ENCODE peak calls at places on chromosomes 3 and 15, in seven cellular contexts. N is SK-N-SH, I is fibroblast of lung, R is H9, P is endodermal cell, H is endothelial cell of umbilical vein, K is IMR-90. G is an unnamed sample.

GRCh38 chr3:16828815-16829214 is 55.9 kb upstream of the PLCL2 start:
- DNase-seq in P (peak; percentile 76), K (peak; percentile 26), H (peak; percentile 80), N (no peak), I (peak; percentile 35), R (peak; percentile 62), G (peak; percentile 50)

GRCh38 chr15:44009056-44009455 is 182.3 kb downstream of the WDR76 start:
- DNase-seq in K (peak; percentile 82), R (no peak), N (no peak), P (no peak), I (peak; percentile 77), H (peak; percentile 40), G (no peak)

GRCh38 chr3:63029921-63030320 is 154.7 kb upstream of the CADPS start:
- DNase-seq in R (no peak), H (no peak), N (no peak), I (peak; percentile 33), P (no peak), K (no peak), G (no peak)

GRCh38 chr15:66189291-66189690 is 64.3 kb downstream of the MEGF11 start:
- DNase-seq in H (no peak), P (peak; percentile 39), K (no peak), I (no peak), R (no peak), N (no peak), G (no peak)

GRCh38 chr3:52934626-52935530 is 37.5 kb upstream of the STIMATE start:
- DNase-seq in I (peak; percentile 53), R (peak; percentile 45), H (peak; percentile 59), P (peak; percentile 77), N (peak; percentile 77), K (peak; percentile 64), G (peak; percentile 36)

GRCh38 chr15:94412979-94413741 is 181.8 kb downstream of the MCTP2 start:
- DNase-seq in H (peak; percentile 47), K (peak; percentile 25), N (no peak), I (peak; percentile 4), P (no peak), R (no peak), G (peak; percentile 47)

GRCh38 chr15:70318996-70319465 is 221.3 kb upstream of the TLE3 start:
- DNase-seq in N (no peak), K (peak; percentile 74), H (no peak), R (no peak), I (peak; percentile 80), P (no peak), G (no peak)

GRCh38 chr15:32838820-32839219 is 121.0 kb downstream of the GREM1 start:
- DNase-seq in K (peak; percentile 97), P (no peak), R (no peak), N (no peak), H (peak; percentile 57), I (peak; percentile 81), G (peak; percentile 47)

GRCh38 chr3:171388537-171388936 is 71.7 kb downstream of the TNIK start:
- DNase-seq in R (no peak), H (peak; percentile 31), N (no peak), K (no peak), P (no peak), I (no peak), G (no peak)

GRCh38 chr15:63857459-63857856 is 23.7 kb upstream of the HERC1 start:
- DNase-seq in H (no peak), K (no peak), I (peak; percentile 12), P (no peak), R (no peak), N (peak; percentile 54), G (no peak)

GRCh38 chr3:98199020-98199419 is 32.5 kb downstream of the OR5H15 start:
- DNase-seq in N (no peak), I (no peak), R (no peak), P (no peak), K (no peak), H (no peak), G (no peak)

GRCh38 chr3:35523838-35524237 is 115.5 kb upstream of the ARPP21 start:
- DNase-seq in H (peak; percentile 66), P (no peak), I (peak; percentile 69), N (no peak), K (no peak), R (no peak), G (no peak)

GRCh38 chr15:56327721-56328502 is 37.3 kb upstream of the TEX9 start:
- DNase-seq in P (no peak), H (no peak), N (no peak), K (no peak), I (peak; percentile 40), R (no peak), G (no peak)

GRCh38 chr15:53209396-53210042 is 419.4 kb upstream of the ONECUT1 start:
- DNase-seq in K (no peak), P (no peak), R (no peak), H (no peak), N (no peak), I (peak; percentile 29), G (no peak)

GRCh38 chr3:184596886-184597575 is 35.4 kb downstream of the EPHB3 start:
- DNase-seq in I (no peak), P (no peak), K (no peak), H (no peak), N (no peak), R (no peak), G (no peak)

GRCh38 chr3:66443404-66443803 is 57.4 kb downstream of the LRIG1 start:
- DNase-seq in R (no peak), N (no peak), H (no peak), P (no peak), K (no peak), I (no peak), G (no peak)

GRCh38 chr3:123632161-123632655 is 47.4 kb upstream of the HACD2 start:
- DNase-seq in P (no peak), K (peak; percentile 80), I (peak; percentile 48), R (no peak), N (no peak), H (no peak), G (no peak)

GRCh38 chr3:47664519-47664918 is 85.9 kb upstream of the CSPG5 start:
- DNase-seq in N (peak; percentile 33), H (no peak), I (peak; percentile 41), P (no peak), R (no peak), K (no peak), G (no peak)

GRCh38 chr3:81105761-81106160 is 655.7 kb downstream of the GBE1 start:
- DNase-seq in H (peak; percentile 94), I (peak; percentile 40), P (no peak), K (no peak), R (no peak), N (no peak), G (no peak)

GRCh38 chr3:3053974-3054373 is 56.2 kb downstream of the IL5RA start:
- DNase-seq in N (no peak), P (no peak), R (no peak), H (no peak), K (peak; percentile 12), I (peak; percentile 53), G (no peak)

DNA sequence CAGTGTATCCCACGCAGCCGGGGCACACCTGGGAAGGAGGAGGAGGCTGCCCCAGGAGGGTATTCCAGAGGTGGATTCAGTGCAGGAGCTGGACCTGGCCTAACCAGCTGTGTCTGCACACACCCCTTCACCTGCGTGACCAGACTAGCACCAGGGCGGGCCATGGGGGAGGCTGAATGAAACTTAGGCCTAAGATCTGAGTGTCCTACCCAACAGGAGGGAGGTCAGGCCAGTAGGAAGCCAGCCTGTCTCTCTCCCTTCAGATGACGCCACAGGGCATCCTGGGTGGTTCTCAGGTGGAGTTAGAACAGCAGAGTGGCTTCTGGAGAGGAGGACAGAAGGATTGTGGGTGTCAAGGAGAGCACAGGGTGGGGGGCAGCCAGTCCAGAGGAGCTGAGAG is 3.4 kb upstream of the SEMA3F start:
- DNase-seq in R (no peak), N (no peak), P (no peak), K (no peak), H (no peak), I (no peak), G (no peak)
- H3K9ac ChIP-seq in R (no peak overlapping the region), N (no peak overlapping the region), P (no peak overlapping the region), K (no peak overlapping the region), H (no peak overlapping the region), I (no peak overlapping the region), G (no peak overlapping the region)

GRCh38 chr3:129794319-129795201 is 99.0 kb downstream of the TMCC1 start:
- DNase-seq in I (peak; percentile 84), P (peak; percentile 92), R (peak; percentile 92), H (peak; percentile 67), N (peak; percentile 14), K (no peak), G (peak; percentile 74)
- H3K9ac ChIP-seq in I (no peak overlapping the region), P (peak overlapping the region; percentile 32), R (no peak overlapping the region), H (peak overlapping the region; percentile 87), N (no peak overlapping the region), K (no peak overlapping the region), G (no peak overlapping the region)

GRCh38 chr3:147034359-147034758 is 372.0 kb downstream of the ZIC4 start:
- DNase-seq in H (no peak), P (no peak), I (no peak), R (no peak), N (no peak), K (no peak), G (no peak)

GRCh38 chr3:147030274-147030673 is 376.1 kb downstream of the ZIC4 start:
- DNase-seq in R (no peak), H (no peak), N (no peak), I (peak; percentile 43), K (no peak), P (no peak), G (no peak)
- H3K9ac ChIP-seq in R (no peak overlapping the region), H (no peak overlapping the region), N (no peak overlapping the region), I (no peak overlapping the region), K (no peak overlapping the region), P (no peak overlapping the region), G (no peak overlapping the region)

DNA sequence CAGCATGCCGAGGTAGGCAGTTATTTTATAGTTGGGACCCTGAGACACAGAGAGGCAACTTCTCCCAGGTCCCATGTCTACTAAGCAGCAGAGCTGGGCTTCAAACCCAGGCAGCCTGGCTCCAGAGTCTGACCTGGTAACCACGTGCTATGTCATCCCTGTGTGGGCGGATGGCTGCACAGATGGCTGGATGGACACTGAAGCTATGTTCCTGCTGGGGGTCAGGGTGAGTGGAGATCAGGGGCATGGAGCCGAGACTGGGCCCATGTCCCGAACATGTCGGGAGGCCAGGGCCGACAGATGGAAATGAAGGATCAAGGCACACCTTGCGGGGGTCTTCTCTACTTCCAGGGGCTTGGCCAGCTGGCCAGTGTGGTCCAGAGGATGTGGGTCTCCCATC is 9.3 kb upstream of the FBLN2 start:
- DNase-seq in R (peak; percentile 22), H (no peak), K (peak; percentile 50), N (no peak), I (no peak), P (no peak), G (no peak)
- H3K9ac ChIP-seq in R (no peak overlapping the region), H (no peak overlapping the region), K (no peak overlapping the region), N (no peak overlapping the region), I (no peak overlapping the region), P (no peak overlapping the region), G (no peak overlapping the region)

GRCh38 chr15:26772588-26773484 is at the start of gene GABRB3:
- DNase-seq in K (no peak), N (peak; percentile 93), I (peak; percentile 17), H (no peak), R (peak; percentile 80), P (peak; percentile 93), G (peak; percentile 25)

GRCh38 chr15:26771917-26772587 is 814 bp downstream of the GABRB3 start:
- DNase-seq in N (peak; percentile 78), I (peak; percentile 13), H (no peak), K (no peak), P (no peak), R (no peak), G (no peak)

GRCh38 chr15:26773485-26773877 is 615 bp upstream of the GABRB3 start:
- DNase-seq in P (peak; percentile 83), R (peak; percentile 52), N (peak; percentile 86), I (no peak), K (no peak), H (no peak), G (no peak)

GRCh38 chr15:26773917-26774316 is 1.1 kb upstream of the GABRB3 start:
- DNase-seq in P (peak; percentile 83), N (no peak), R (peak; percentile 64), K (no peak), I (no peak), H (no peak), G (no peak)

GRCh38 chr15:26771168-26771916 is 1.5 kb downstream of the GABRB3 start:
- DNase-seq in P (peak; percentile 97), R (peak; percentile 86), H (no peak), K (no peak), I (no peak), N (peak; percentile 60), G (no peak)
- H3K9ac ChIP-seq in P (peak overlapping the region; percentile 59), R (no peak overlapping the region), H (no peak overlapping the region), K (no peak overlapping the region), I (no peak overlapping the region), N (no peak overlapping the region), G (no peak overlapping the region)

G was measured in colonic mucosa.